ENCODE peak calls at places on chromosomes 3 and 15, in six cellular contexts. One of them, this sample, is unnamed.
A peak's percentile ranks its signal among the peaks of the same experiment; 100 is the strongest.

GRCh38 chr15:49383266-49383665 is 39.8 kb upstream of the FGF7 start:
- DNase-seq in K562: no peak
- DNase-seq in A549: no peak
- DNase-seq in psoas muscle: no peak
- DNase-seq in aorta: no peak
- DNase-seq in neuronal stem cell: no peak
- DNase-seq in this sample: no peak

GRCh38 chr3:40930131-40930538 is 269.2 kb upstream of the CTNNB1 start:
- DNase-seq in psoas muscle: no peak
- DNase-seq in aorta: no peak
- DNase-seq in A549: no peak
- DNase-seq in K562: peak; percentile 14
- DNase-seq in neuronal stem cell: no peak
- DNase-seq in this sample: peak; percentile 50

GRCh38 chr3:140219923-140220452 is 285.0 kb downstream of the CLSTN2 start:
- DNase-seq in neuronal stem cell: no peak
- DNase-seq in K562: peak; percentile 22
- DNase-seq in A549: no peak
- DNase-seq in psoas muscle: no peak
- DNase-seq in aorta: no peak
- DNase-seq in this sample: no peak

GRCh38 chr15:69755571-69756310 is 303.1 kb downstream of the RPLP1 start:
- DNase-seq in aorta: no peak
- DNase-seq in neuronal stem cell: no peak
- DNase-seq in K562: no peak
- DNase-seq in psoas muscle: no peak
- DNase-seq in A549: no peak
- DNase-seq in this sample: no peak

GRCh38 chr15:58438956-58439355 is 7.2 kb downstream of the LIPC start:
- DNase-seq in aorta: no peak
- DNase-seq in neuronal stem cell: peak; percentile 12
- DNase-seq in A549: peak; percentile 75
- DNase-seq in K562: peak; percentile 72
- DNase-seq in psoas muscle: no peak
- DNase-seq in this sample: peak; percentile 70

GRCh38 chr3:134610455-134611385 is 40.1 kb downstream of the KY start:
- DNase-seq in neuronal stem cell: no peak
- DNase-seq in psoas muscle: no peak
- DNase-seq in K562: no peak
- DNase-seq in aorta: no peak
- DNase-seq in A549: no peak
- DNase-seq in this sample: no peak

GRCh38 chr3:63135362-63135761 is 142.7 kb upstream of the SYNPR start:
- DNase-seq in A549: no peak
- DNase-seq in neuronal stem cell: peak; percentile 42
- DNase-seq in K562: no peak
- DNase-seq in psoas muscle: no peak
- DNase-seq in aorta: no peak
- DNase-seq in this sample: no peak

GRCh38 chr3:43086460-43087165 is 19.3 kb downstream of the POMGNT2 start:
- DNase-seq in K562: no peak
- DNase-seq in aorta: no peak
- DNase-seq in A549: no peak
- DNase-seq in neuronal stem cell: no peak
- DNase-seq in psoas muscle: no peak
- DNase-seq in this sample: no peak

GRCh38 chr3:126540946-126541627 is 17.1 kb downstream of the CHST13 start:
- DNase-seq in K562: peak; percentile 12
- DNase-seq in aorta: peak; percentile 32
- DNase-seq in A549: no peak
- DNase-seq in neuronal stem cell: no peak
- DNase-seq in psoas muscle: no peak
- DNase-seq in this sample: peak; percentile 11

GRCh38 chr3:161395115-161395514 is 23.8 kb upstream of the SPTSSB start:
- DNase-seq in neuronal stem cell: no peak
- DNase-seq in A549: no peak
- DNase-seq in K562: no peak
- DNase-seq in aorta: no peak
- DNase-seq in psoas muscle: no peak
- DNase-seq in this sample: no peak

GRCh38 chr3:138188013-138188352 is 882 bp downstream of the ARMC8 start:
- DNase-seq in K562: peak; percentile 60
- DNase-seq in aorta: no peak
- DNase-seq in neuronal stem cell: no peak
- DNase-seq in A549: peak; percentile 24
- DNase-seq in psoas muscle: no peak
- DNase-seq in this sample: no peak

GRCh38 chr3:110598847-110599490 is 472.6 kb upstream of the NECTIN3 start:
- DNase-seq in K562: no peak
- DNase-seq in aorta: no peak
- DNase-seq in psoas muscle: no peak
- DNase-seq in A549: no peak
- DNase-seq in neuronal stem cell: no peak
- DNase-seq in this sample: no peak

GRCh38 chr3:9122732-9123364 is 126.6 kb downstream of the SRGAP3 start:
- DNase-seq in A549: no peak
- DNase-seq in aorta: no peak
- DNase-seq in K562: no peak
- DNase-seq in psoas muscle: no peak
- DNase-seq in neuronal stem cell: no peak
- DNase-seq in this sample: no peak

GRCh38 chr3:47781326-47781684 is 388 bp downstream of the SMARCC1 start:
- DNase-seq in K562: peak; percentile 83
- DNase-seq in A549: peak; percentile 21
- DNase-seq in neuronal stem cell: peak; percentile 53
- DNase-seq in psoas muscle: peak; percentile 73
- DNase-seq in aorta: peak; percentile 81
- DNase-seq in this sample: peak; percentile 65

DNA sequence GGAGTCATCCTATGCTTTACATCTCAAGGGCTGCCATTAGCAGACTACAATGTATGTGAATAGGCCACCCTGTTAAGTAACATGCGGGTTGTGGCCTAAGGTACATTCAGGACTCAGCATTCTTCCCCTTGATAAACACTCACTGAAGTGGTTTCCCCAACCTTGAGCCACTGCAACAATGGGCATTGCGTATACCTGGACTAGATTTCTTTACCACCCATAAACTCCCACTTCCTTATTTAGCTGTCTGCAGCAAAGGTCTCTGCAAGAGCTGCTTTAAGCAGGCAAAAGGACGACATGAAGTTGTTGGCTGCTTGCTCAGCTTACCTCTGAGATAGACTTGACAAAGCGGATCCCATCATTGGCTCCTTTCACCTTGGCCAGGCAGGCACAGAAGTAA is 16.2 kb downstream of the FYCO1 start:
- DNase-seq in neuronal stem cell: no peak
- DNase-seq in A549: no peak
- DNase-seq in aorta: no peak
- DNase-seq in psoas muscle: no peak
- DNase-seq in K562: no peak
- DNase-seq in this sample: no peak
- H3K4me3 ChIP-seq in neuronal stem cell: no peak overlapping the region
- H3K4me3 ChIP-seq in A549: no peak overlapping the region
- H3K4me3 ChIP-seq in aorta: no peak overlapping the region
- H3K4me3 ChIP-seq in psoas muscle: no peak overlapping the region
- H3K4me3 ChIP-seq in K562: no peak overlapping the region
- H3K4me3 ChIP-seq in this sample: no peak overlapping the region

DNA sequence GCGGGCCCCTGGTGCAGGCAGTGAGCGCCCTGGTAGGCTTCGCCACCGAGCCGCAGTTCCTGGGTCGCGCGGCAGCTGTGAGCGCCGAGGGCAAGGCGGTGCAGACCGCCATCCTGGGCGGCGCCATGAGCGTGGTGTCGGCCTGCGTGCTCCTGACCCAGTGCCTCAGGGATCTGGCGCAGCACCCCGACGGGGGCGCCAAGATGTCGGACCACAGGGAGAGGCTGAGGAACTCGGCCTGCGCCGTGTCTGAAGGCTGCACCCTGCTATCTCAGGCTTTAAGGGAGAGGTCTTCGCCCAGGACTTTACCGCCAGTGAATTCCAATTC is 2.3 kb downstream of the TLNRD1 start:
- DNase-seq in A549: no peak
- DNase-seq in aorta: no peak
- DNase-seq in psoas muscle: peak; percentile 23
- DNase-seq in neuronal stem cell: no peak
- DNase-seq in K562: no peak
- DNase-seq in this sample: no peak
- H3K4me3 ChIP-seq in A549: no peak overlapping the region
- H3K4me3 ChIP-seq in aorta: no peak overlapping the region
- H3K4me3 ChIP-seq in psoas muscle: peak overlapping the region; percentile 84
- H3K4me3 ChIP-seq in neuronal stem cell: no peak overlapping the region
- H3K4me3 ChIP-seq in K562: no peak overlapping the region
- H3K4me3 ChIP-seq in this sample: no peak overlapping the region

DNA sequence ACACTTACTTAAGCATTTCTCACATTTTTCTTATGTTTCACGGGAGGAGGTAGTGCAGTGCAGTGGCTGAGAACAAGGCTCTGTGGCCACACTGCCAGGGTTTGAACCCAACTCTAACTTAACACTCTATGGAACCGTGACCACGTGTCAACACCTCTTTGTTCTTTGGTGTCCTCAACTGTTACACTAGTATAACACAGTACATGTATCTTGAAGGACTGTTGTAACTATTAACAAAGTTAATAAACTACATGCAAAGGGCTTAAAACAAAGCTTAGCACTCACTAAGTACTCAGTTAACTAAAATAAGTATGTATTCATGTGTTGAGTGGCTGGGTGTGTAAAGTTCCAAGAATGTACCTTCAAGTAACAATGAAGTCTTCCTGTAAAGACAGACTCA is 19.4 kb downstream of the CD47 start:
- DNase-seq in neuronal stem cell: no peak
- DNase-seq in psoas muscle: no peak
- DNase-seq in A549: no peak
- DNase-seq in aorta: no peak
- DNase-seq in K562: no peak
- DNase-seq in this sample: no peak
- H3K4me3 ChIP-seq in neuronal stem cell: no peak overlapping the region
- H3K4me3 ChIP-seq in psoas muscle: no peak overlapping the region
- H3K4me3 ChIP-seq in A549: no peak overlapping the region
- H3K4me3 ChIP-seq in aorta: no peak overlapping the region
- H3K4me3 ChIP-seq in K562: no peak overlapping the region
- H3K4me3 ChIP-seq in this sample: no peak overlapping the region

DNA sequence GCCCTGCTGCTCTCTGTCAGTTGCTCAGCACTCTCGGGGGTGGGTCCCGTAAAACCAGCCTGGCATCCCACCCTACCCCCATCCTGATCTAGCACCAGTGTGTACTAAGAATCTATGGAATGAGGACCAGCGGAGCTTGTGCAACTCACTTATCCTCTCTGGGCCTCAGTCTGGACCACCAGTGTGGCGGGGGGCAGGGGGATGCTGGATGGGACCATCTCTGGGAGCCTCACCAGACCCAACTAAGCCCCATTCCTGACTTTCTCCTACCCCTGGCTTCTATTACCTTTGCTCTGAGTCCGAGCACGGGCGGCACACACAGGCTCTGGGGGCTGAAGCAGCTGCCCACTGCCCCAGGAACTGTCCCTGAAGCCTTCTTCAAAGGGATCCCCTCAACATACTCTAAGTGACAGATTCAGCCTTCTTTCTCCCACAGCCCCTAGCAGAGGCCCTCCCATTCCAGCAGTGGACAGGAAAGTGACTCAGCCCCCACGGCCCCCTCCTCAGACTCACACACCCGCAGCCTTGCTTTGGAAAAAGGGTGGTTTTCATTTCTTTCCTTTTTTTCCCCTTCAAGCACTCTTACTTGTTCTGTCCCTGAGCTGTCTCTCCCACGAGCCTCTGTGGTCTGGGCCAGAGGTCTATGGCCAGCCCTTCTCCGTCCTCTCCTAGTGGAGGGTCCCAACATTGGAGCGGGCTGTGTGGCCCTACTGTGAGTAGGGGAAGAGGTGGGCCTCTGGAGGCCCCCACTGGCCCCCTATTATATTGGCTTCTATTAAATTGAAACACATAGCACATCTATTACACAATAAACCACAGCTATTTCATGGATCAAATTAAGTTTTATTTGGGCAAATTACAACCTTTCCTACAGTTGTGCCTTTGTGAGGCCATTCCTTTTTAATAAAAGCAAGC is 100.3 kb downstream of the SMAD6 start:
- DNase-seq in A549: no peak
- DNase-seq in neuronal stem cell: no peak
- DNase-seq in aorta: no peak
- DNase-seq in K562: peak; percentile 38
- DNase-seq in psoas muscle: no peak
- DNase-seq in this sample: peak; percentile 19
- H3K4me3 ChIP-seq in A549: no peak overlapping the region
- H3K4me3 ChIP-seq in neuronal stem cell: no peak overlapping the region
- H3K4me3 ChIP-seq in aorta: no peak overlapping the region
- H3K4me3 ChIP-seq in K562: no peak overlapping the region
- H3K4me3 ChIP-seq in psoas muscle: no peak overlapping the region
- H3K4me3 ChIP-seq in this sample: no peak overlapping the region

GRCh38 chr3:11391172-11391879 is 119.1 kb downstream of the ATG7 start:
- DNase-seq in psoas muscle: no peak
- DNase-seq in neuronal stem cell: no peak
- DNase-seq in A549: no peak
- DNase-seq in aorta: no peak
- DNase-seq in K562: no peak
- DNase-seq in this sample: no peak

GRCh38 chr3:11393401-11393800 is 121.2 kb downstream of the ATG7 start:
- DNase-seq in aorta: no peak
- DNase-seq in neuronal stem cell: no peak
- DNase-seq in psoas muscle: no peak
- DNase-seq in A549: no peak
- DNase-seq in K562: no peak
- DNase-seq in this sample: no peak

GRCh38 chr3:11391930-11392688 is 119.9 kb downstream of the ATG7 start:
- DNase-seq in psoas muscle: no peak
- DNase-seq in A549: no peak
- DNase-seq in aorta: no peak
- DNase-seq in K562: no peak
- DNase-seq in neuronal stem cell: no peak
- DNase-seq in this sample: no peak

GRCh38 chr3:11394397-11394796 is 122.2 kb downstream of the ATG7 start:
- DNase-seq in K562: no peak
- DNase-seq in aorta: no peak
- DNase-seq in psoas muscle: no peak
- DNase-seq in neuronal stem cell: no peak
- DNase-seq in A549: no peak
- DNase-seq in this sample: no peak

DNA sequence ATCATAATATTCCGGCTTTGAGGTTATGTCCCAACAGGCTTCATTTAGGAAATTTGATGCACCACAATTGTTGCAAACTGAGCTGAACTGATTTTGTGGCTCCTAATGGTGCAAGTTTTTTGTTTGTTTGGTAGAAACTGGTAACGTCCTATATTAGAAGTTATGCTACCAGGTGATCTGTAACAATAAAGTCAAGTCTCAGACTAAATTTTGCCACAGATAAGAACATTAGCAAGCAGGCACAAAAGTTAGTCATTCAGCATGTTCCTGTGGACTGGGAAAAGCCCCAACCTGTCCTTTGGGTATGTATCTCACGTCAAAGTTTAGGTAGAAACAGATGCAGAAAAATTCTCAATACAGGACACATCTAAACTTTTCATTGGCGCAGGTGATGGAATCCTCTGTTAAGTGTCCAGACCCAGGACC is 120.5 kb downstream of the ATG7 start:
- DNase-seq in K562: no peak
- DNase-seq in aorta: no peak
- DNase-seq in psoas muscle: no peak
- DNase-seq in neuronal stem cell: no peak
- DNase-seq in A549: no peak
- DNase-seq in this sample: no peak
- H3K4me3 ChIP-seq in K562: no peak overlapping the region
- H3K4me3 ChIP-seq in aorta: no peak overlapping the region
- H3K4me3 ChIP-seq in psoas muscle: no peak overlapping the region
- H3K4me3 ChIP-seq in neuronal stem cell: no peak overlapping the region
- H3K4me3 ChIP-seq in A549: no peak overlapping the region
- H3K4me3 ChIP-seq in this sample: no peak overlapping the region